ENCODE peak calls at places on chromosome 1, in nine cellular contexts. U, J, S, C, A, W, N, V and T are unnamed samples. For H3K9me3, the result is how much of the 10 kb centered on the place peaks cover.

GRCh38 chr1:210230149-210230695 is 2.4 kb upstream of the SERTAD4 start:
- DNase-seq in N (no peak), U (no peak), A (no peak), W (no peak), J (no peak), S (no peak), C (no peak), V (no peak), T (no peak)

GRCh38 chr1:231636157-231636556 is 9.6 kb downstream of the DISC1 start:
- DNase-seq in W (peak), U (no peak), N (peak), A (no peak), J (no peak), C (no peak), S (no peak), V (no peak), T (no peak)

GRCh38 chr1:54754486-54755285 is 9.6 kb downstream of the PARS2 start:
- DNase-seq in A (no peak), C (no peak), W (no peak), S (no peak), N (peak), U (no peak), V (no peak), J (no peak), T (no peak)

GRCh38 chr1:20683614-20684013 is 22.4 kb upstream of the DDOST start:
- DNase-seq in W (no peak), S (no peak), V (no peak), J (no peak), U (peak), N (no peak), A (no peak), C (no peak), T (no peak)

GRCh38 chr1:218804014-218804785 is 369.5 kb upstream of the LYPLAL1 start:
- DNase-seq in A (no peak), W (peak), U (no peak), C (no peak), N (no peak), V (no peak), S (no peak), J (no peak), T (no peak)

GRCh38 chr1:55481634-55482033 is 266.5 kb upstream of the USP24 start:
- DNase-seq in J (no peak), A (no peak), V (no peak), C (no peak), U (no peak), S (no peak), W (peak), N (no peak), T (no peak)

GRCh38 chr1:242146640-242147039 is 147.7 kb upstream of the MAP1LC3C start:
- DNase-seq in A (no peak), U (no peak), J (no peak), N (no peak), W (no peak), S (no peak), C (no peak), V (no peak), T (no peak)

GRCh38 chr1:18840145-18840544 is 19.3 kb downstream of the TAS1R2 start:
- DNase-seq in U (no peak), W (no peak), C (no peak), V (no peak), J (no peak), A (no peak), S (no peak), N (no peak), T (no peak)

GRCh38 chr1:50308883-50309282 is 114.4 kb downstream of the DMRTA2 start:
- DNase-seq in W (peak), J (no peak), S (no peak), V (no peak), U (no peak), A (peak), C (peak), N (no peak), T (no peak)

DNA sequence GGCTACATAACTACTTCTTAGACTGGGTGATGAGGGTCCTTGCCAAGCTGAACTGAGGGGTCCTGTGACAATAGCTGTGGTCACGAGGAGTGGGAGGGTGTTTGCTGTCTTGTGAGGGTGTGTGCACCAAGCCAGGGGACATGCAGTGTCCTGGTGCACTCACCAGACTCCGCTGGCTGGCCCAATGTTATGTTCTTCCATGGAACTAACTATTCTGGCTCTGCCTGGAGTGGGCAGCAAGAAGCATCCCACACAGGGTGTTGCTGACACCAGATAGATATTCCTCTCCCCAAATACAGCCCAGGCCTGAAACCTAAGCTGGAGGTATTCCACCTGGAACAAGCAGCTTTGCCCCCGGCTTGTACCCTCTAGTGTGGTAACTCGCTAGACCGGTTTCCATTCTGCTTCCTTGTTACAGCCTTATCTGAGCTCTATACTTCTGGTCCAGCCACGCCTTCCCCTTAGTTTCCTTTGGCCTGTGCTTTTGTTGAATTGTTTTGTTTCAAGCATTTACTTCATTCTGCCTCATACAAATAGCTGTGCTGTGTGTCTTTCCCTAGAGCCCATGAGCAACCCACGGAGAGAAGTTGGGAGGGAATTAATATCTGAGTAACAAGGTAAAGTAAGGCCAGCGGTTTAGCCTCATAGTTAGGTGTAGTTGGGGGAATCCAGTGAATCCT is 14.7 kb upstream of the LY9 start:
- DNase-seq in J (peak), C (no peak), N (no peak), S (no peak), U (no peak), V (no peak), A (no peak), W (no peak), T (no peak)
- H3K27ac ChIP-seq in J (peak), C (no peak), N (no peak), S (no peak), U (no peak), V (no peak), A (no peak), W (no peak), T (no peak)

GRCh38 chr1:152502496-152503180 is 8.0 kb upstream of the LCE5A start:
- DNase-seq in W (peak), S (no peak), C (no peak), N (no peak), U (no peak), V (no peak), A (no peak), J (no peak), T (no peak)

GRCh38 chr1:152505083-152505482 is 5.5 kb upstream of the LCE5A start:
- DNase-seq in W (no peak), S (no peak), U (no peak), V (no peak), C (no peak), J (no peak), N (no peak), A (no peak), T (no peak)

GRCh38 chr1:152511596-152511995 is 993 bp downstream of the LCE5A start:
- DNase-seq in W (no peak), S (no peak), U (no peak), J (no peak), N (no peak), A (no peak), C (no peak), V (no peak), T (no peak)

GRCh38 chr1:152510503-152510902 is at the start of gene LCE5A:
- DNase-seq in W (no peak), J (no peak), N (no peak), A (no peak), S (no peak), U (no peak), C (no peak), V (no peak), T (no peak)

DNA sequence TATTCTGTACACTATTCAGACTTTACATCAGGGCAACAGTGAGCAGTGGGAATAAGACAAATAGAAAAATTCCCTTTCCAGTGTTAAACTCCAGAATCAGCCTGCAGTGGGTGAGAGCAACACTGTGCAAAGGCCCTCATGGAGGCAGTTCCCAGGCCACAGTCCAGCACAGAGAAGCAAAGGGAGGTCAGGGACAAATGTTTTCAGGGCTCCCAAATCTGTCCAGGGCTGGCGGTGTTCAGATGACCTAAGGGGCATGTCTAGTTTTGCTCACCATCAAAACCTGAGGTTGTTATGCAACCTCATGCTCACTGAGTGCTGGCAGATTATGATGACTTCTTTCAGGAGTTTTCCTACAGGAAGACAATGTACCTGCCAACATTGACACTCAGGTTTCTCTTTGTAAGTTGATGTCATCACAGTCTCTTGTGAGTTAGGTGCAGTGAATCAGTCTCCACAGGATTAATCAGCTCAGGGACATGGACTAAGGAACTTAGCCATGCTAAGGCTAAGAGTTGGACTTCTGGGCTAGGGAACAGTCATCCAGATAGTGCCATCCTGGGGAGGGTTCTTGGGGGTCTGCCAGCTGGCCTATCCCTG is 3.6 kb upstream of the LCE5A start:
- DNase-seq in A (no peak), C (no peak), V (no peak), N (no peak), W (no peak), S (no peak), J (no peak), U (no peak), T (no peak)
- H3K9me3 ChIP-seq in A (under half), C (half or more), V (under half), N (under half), W (under half), S (under half), J (under half), U (under half), T (under half)

GRCh38 chr1:10181154-10181553 is 29.2 kb upstream of the KIF1B start:
- DNase-seq in S (no peak), C (no peak), A (no peak), N (no peak), W (peak), J (no peak), V (no peak), U (no peak), T (no peak)

GRCh38 chr1:10179408-10179685 is 31.0 kb upstream of the KIF1B start:
- DNase-seq in J (no peak), C (no peak), V (no peak), N (no peak), S (no peak), U (no peak), W (no peak), A (no peak), T (no peak)

GRCh38 chr1:10178602-10179407 is 31.6 kb upstream of the KIF1B start:
- DNase-seq in U (no peak), N (no peak), W (peak), V (no peak), J (no peak), A (peak), C (no peak), S (no peak), T (no peak)

GRCh38 chr1:10179751-10180150 is 30.6 kb upstream of the KIF1B start:
- DNase-seq in J (no peak), N (no peak), S (no peak), W (no peak), V (no peak), A (peak), C (no peak), U (no peak), T (no peak)
- H3K27ac ChIP-seq in J (no peak), N (no peak), S (no peak), W (no peak), V (no peak), A (peak), C (no peak), U (no peak), T (no peak)

GRCh38 chr1:2912424-2912823 is 108.8 kb upstream of the ACTRT2 start:
- DNase-seq in W (no peak), N (no peak), S (no peak), A (no peak), U (no peak), J (no peak), V (no peak), C (no peak), T (no peak)
- H3K9me3 ChIP-seq in W (under half), N (under half), S (under half), A (under half), U (under half), J (under half), V (under half), C (half or more), T (half or more)

GRCh38 chr1:27306892-27307850 is 14.8 kb upstream of the TMEM222 start:
- DNase-seq in V (no peak), C (peak), U (no peak), W (no peak), J (no peak), A (peak), S (no peak), N (peak), T (no peak)

GRCh38 chr1:27303509-27303908 is 18.5 kb upstream of the TMEM222 start:
- DNase-seq in V (no peak), U (no peak), S (no peak), A (no peak), J (no peak), C (no peak), W (no peak), N (no peak), T (no peak)

GRCh38 chr1:27302612-27303011 is 19.4 kb upstream of the TMEM222 start:
- DNase-seq in U (no peak), N (no peak), W (no peak), S (no peak), J (no peak), C (no peak), V (no peak), A (no peak), T (no peak)

GRCh38 chr1:27306071-27306470 is 15.9 kb upstream of the TMEM222 start:
- DNase-seq in N (no peak), W (no peak), U (no peak), J (no peak), S (no peak), A (no peak), C (no peak), V (no peak), T (no peak)

DNA sequence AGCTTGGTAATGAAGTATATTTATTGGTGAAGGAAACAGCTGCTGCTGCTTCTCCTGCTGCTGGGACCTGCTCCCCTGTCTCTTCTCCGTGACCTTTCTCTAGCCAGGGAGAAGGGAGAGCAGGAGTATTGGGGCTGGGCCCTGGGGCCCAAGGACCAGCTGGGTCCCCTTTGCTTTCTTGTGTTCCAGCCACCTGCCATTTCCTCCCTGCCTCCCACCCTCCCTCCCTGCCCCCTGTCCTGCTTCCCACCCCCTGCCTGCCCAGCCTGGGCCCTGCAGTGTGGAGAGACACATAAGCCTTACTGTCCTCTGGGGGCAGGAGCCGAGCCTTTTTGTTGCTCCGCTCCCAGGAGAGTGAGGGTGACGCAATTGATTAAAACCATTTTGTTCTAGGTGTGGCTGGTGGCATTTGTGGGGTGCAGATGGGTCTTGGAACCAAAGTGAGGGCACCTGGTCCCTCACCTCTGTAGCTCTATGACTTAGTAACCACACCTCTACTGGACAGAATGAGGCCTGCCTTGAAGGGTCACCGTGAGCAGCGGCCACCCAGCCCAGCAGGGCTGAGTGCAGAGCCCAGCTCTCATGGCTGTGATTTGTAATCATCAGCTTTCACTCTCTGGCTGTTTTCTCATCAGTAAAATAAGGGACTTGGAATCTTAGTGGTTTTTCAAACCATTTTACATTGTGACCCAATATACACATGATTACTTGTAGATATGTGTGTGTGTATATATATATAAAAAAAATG is 13.9 kb upstream of the TMEM222 start:
- DNase-seq in J (no peak), V (no peak), N (peak), U (no peak), A (peak), S (no peak), W (no peak), C (no peak), T (no peak)
- H3K27ac ChIP-seq in J (no peak), V (no peak), N (peak), U (no peak), A (peak), S (no peak), W (no peak), C (no peak), T (no peak)

GRCh38 chr1:248373761-248374160 is 1.8 kb upstream of the OR2T6 start:
- DNase-seq in W (no peak), A (no peak), U (no peak), J (no peak), V (no peak), N (no peak), C (no peak), S (no peak), T (no peak)
- H3K9me3 ChIP-seq in W (under half), A (under half), U (under half), J (under half), V (under half), N (under half), C (half or more), S (under half), T (under half)

GRCh38 chr1:160376525-160377131 is 9.8 kb downstream of the NHLH1 start:
- DNase-seq in J (no peak), N (peak), S (no peak), V (no peak), A (peak), W (peak), U (no peak), C (peak), T (peak)
- H3K27ac ChIP-seq in J (peak), N (peak), S (no peak), V (no peak), A (peak), W (no peak), U (peak), C (no peak), T (no peak)